ENCODE peak calls at places on chromosomes 11 and 22, in ten cellular contexts. Z is A549; R is fibroblast of lung; V is SJSA1; H is small intestine; L is cardiac muscle cell; P is kidney; W is GM23248; J is CD4-positive, CD25-positive, alpha-beta regulatory T cell; N is brain microvascular endothelial cell. U is an unnamed sample.

GRCh38 chr22:47203554-47203991 is 441.1 kb downstream of the TBC1D22A start:
- DNase-seq in Z (no peak), P (no peak), L (no peak), J (no peak), H (no peak), N (no peak), R (no peak), W (no peak), V (no peak), U (peak; percentile 53)

GRCh38 chr11:37141707-37142106 is 543.7 kb upstream of the RAG2 start:
- DNase-seq in H (no peak), W (no peak), V (no peak), J (no peak), Z (no peak), P (no peak), R (no peak), N (no peak), L (peak; percentile 7), U (no peak)

GRCh38 chr11:115502636-115503082 is 1.6 kb downstream of the CADM1 start:
- DNase-seq in W (peak; percentile 0), R (no peak), P (no peak), J (no peak), H (no peak), Z (no peak), N (no peak), L (no peak), V (no peak), U (peak; percentile 68)

GRCh38 chr11:100515087-100515486 is 172.0 kb upstream of the ARHGAP42 start:
- DNase-seq in P (no peak), N (peak; percentile 30), Z (peak; percentile 25), J (no peak), W (peak; percentile 1), V (peak; percentile 43), R (peak; percentile 5), L (peak; percentile 17), H (no peak), U (no peak)

GRCh38 chr22:25702571-25703167 is 39.3 kb upstream of the MYO18B start:
- DNase-seq in R (no peak), Z (no peak), N (peak; percentile 7), W (no peak), P (no peak), H (no peak), V (no peak), L (no peak), J (peak; percentile 4), U (no peak)

GRCh38 chr22:30000566-30000965 is 79.7 kb upstream of the HORMAD2 start:
- DNase-seq in V (no peak), R (peak; percentile 14), P (no peak), L (no peak), W (peak; percentile 72), N (peak; percentile 56), H (no peak), J (no peak), Z (no peak), U (no peak)

GRCh38 chr11:110376711-110377324 is 52.9 kb upstream of the FDX1 start:
- DNase-seq in L (peak; percentile 94), P (peak; percentile 83), R (peak; percentile 88), Z (peak; percentile 87), W (peak; percentile 82), N (peak; percentile 85), H (peak; percentile 64), V (peak; percentile 69), J (peak; percentile 47), U (no peak)

GRCh38 chr11:71962428-71963038 is 33.7 kb downstream of the RNF121 start:
- DNase-seq in H (no peak), J (no peak), P (no peak), V (peak; percentile 68), Z (peak; percentile 38), L (no peak), W (peak; percentile 53), N (no peak), R (peak; percentile 51), U (no peak)

GRCh38 chr11:10743354-10744035 is 7.6 kb upstream of the CTR9 start:
- DNase-seq in R (no peak), P (no peak), J (peak; percentile 11), Z (no peak), L (no peak), H (peak; percentile 9), W (no peak), N (no peak), V (no peak), U (no peak)

GRCh38 chr11:108959874-108960273 is 295.0 kb downstream of the DDX10 start:
- DNase-seq in H (no peak), P (no peak), N (no peak), Z (no peak), L (no peak), R (no peak), V (no peak), J (no peak), W (no peak), U (no peak)

GRCh38 chr11:57761301-57762234 is at the start of gene CTNND1:
- DNase-seq in J (no peak), V (peak; percentile 97), W (peak; percentile 98), N (peak; percentile 96), L (peak; percentile 95), H (peak; percentile 97), P (peak; percentile 92), R (peak; percentile 99), Z (peak; percentile 98), U (peak; percentile 83)

GRCh38 chr11:123587559-123587958 is 66.9 kb downstream of the SCN3B start:
- DNase-seq in R (no peak), L (no peak), W (no peak), V (no peak), J (no peak), Z (peak; percentile 63), H (peak; percentile 93), N (no peak), P (no peak), U (no peak)

DNA sequence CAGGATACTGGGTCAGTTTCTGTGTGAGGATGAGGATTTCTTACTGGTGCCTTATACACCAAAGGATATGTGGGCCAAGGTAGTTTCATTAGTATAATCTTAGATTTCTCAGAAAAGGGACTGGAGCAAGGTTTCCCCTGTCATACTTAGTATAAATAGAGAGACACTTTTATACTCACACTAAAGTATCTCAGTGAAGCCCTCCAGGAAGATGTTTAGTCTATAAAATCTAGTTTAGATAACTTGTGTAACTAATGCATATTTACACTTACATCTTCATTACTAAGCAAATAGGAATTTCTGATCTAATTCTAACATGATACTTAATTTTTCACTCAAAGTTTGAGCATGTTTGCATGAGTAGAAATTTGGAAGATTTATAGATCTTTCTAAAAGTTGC is 11.1 kb downstream of the EMSY start:
- DNase-seq in H (no peak), W (peak; percentile 7), N (no peak), R (no peak), J (no peak), P (no peak), V (peak; percentile 2), L (no peak), Z (no peak), U (no peak)
- H3K27ac ChIP-seq in H (no peak overlapping the region), W (no peak overlapping the region), N (no peak overlapping the region), R (no peak overlapping the region), J (no peak overlapping the region), P (no peak overlapping the region), V (peak overlapping the region; percentile 25), L (peak overlapping the region; percentile 91), Z (no peak overlapping the region), U (no peak overlapping the region)

DNA sequence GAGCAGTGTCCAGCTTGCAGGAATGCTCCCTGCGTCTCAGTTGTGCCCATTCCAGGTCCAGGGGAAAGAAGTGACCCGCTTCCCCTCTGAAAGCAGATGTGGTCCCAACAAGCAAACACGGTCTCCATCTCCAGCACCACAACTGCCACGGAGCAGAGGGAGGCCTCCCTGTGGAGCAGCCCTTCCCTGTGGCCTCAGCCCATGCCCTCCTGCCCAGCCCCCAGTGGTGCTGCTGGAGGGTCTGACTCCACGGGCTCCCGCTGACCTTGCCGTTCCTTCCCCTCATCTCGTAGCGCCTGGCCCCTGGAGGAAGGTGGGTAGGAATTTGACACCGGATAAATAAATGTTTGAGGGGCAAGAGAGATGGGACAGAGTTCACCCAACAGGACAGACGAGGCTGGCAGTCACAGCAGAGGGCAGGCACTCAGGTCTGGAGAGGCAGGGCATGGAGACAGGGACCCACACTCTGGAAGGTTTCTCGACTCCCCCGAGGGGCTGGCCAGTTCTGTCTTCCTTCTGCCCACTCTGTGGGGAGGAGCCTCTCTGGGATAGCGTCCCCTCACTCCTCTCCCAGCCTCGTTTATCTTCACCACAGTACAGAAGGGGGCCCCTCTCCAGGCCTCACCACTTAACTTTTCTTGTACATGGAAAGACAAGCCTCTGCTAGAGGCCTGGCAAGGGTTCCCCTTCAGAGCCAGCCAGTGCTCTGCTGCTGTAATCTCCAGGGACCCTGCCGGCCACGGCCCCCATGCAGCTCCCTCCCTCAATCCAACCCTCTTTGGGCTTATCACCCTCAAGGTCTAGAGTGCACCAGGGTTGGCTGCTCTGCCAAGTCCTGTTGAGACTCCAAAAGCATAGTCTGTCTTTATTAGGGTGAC is 7.5 kb upstream of the ST3GAL4 start:
- DNase-seq in L (peak; percentile 84), W (no peak), N (no peak), Z (no peak), V (no peak), R (no peak), J (no peak), H (no peak), P (peak; percentile 57), U (no peak)
- H3K4me3 ChIP-seq in L (no peak overlapping the region), W (no peak overlapping the region), N (no peak overlapping the region), Z (no peak overlapping the region), V (no peak overlapping the region), R (no peak overlapping the region), J (no peak overlapping the region), H (no peak overlapping the region), P (no peak overlapping the region), U (no peak overlapping the region)

DNA sequence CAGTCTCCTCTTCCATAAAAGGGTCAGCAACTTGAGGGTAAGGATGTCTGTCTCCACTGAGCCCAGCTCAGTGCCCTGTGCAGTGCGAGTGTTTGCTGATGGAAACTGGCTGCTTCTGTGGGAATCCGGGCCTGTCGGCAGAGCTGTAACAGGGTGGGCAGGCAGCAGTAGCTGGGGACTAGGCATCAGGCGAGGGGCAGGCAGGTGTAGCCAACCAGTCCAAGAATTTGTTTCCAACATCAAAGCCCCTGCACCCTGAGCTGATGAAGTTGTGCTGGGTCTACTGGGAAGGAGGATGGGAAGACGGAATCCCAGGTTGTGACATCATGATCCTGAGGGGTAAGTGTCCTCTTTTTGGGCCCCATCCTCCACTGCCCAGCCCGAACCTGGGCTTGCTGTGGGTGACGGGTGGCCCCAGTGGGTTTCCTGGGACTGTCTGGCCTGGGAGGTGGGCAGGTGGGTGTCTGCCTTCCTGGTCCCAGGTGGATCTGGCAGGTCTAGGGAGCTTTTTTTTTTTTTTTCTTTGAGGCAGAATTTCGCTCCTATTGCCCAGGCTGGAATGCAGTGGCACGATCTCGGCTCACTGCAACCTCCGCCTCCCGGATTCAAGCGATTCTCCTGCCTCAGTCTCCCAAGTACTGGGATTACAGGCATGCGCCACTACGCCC is 11.0 kb downstream of the SLC29A2 start:
- DNase-seq in P (no peak), W (no peak), Z (no peak), N (no peak), R (no peak), V (no peak), J (no peak), L (no peak), H (no peak), U (peak; percentile 65)
- H3K27ac ChIP-seq in P (no peak overlapping the region), W (no peak overlapping the region), Z (no peak overlapping the region), N (no peak overlapping the region), R (no peak overlapping the region), V (no peak overlapping the region), J (no peak overlapping the region), L (peak overlapping the region; percentile 25), H (no peak overlapping the region), U (no peak overlapping the region)

DNA sequence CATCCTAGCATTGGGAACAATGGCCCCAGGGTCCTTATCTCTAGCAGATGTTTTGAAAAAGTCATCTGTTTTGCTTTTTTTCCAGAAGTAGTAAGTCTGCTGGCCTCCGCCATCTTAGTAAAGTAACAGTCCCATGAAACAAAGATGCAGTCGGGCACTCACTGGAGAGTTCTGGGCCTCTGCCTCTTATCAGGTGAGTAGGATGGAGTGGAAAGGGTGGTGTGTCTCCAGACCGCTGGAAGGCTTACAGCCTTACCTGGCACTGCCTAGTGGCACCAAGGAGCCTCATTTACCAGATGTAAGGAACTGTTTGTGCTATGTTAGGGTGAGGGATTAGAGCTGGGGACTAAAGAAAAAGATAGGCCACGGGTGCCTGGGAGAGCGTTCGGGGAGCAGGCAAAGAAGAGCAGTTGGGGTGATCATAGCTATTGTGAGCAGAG is 299 bp downstream of the CD3E start:
- DNase-seq in N (no peak), V (no peak), R (no peak), W (no peak), P (no peak), Z (no peak), L (no peak), H (no peak), J (peak; percentile 79), U (no peak)
- H3K4me3 ChIP-seq in N (no peak overlapping the region), V (no peak overlapping the region), R (no peak overlapping the region), W (no peak overlapping the region), P (no peak overlapping the region), Z (no peak overlapping the region), L (no peak overlapping the region), H (peak overlapping the region; percentile 44), J (peak overlapping the region; percentile 98), U (no peak overlapping the region)